ENCODE peak calls at places on chromosome 21, in four cellular contexts. One of them, this sample, is unnamed.

GRCh38 chr21:41289431-41289830 is 27.2 kb upstream of the FAM3B start:
- DNase-seq in sigmoid colon: no peak
- DNase-seq in nephron progenitor cell: peak
- DNase-seq in B cell: no peak
- DNase-seq in this sample: no peak

GRCh38 chr21:46065993-46066842 is 31.7 kb upstream of the COL6A2 start:
- DNase-seq in sigmoid colon: peak
- DNase-seq in B cell: no peak
- DNase-seq in nephron progenitor cell: no peak
- DNase-seq in this sample: no peak

GRCh38 chr21:28127390-28127789 is 865.3 kb downstream of the LTN1 start:
- DNase-seq in B cell: no peak
- DNase-seq in sigmoid colon: no peak
- DNase-seq in nephron progenitor cell: no peak
- DNase-seq in this sample: no peak

GRCh38 chr21:28337319-28337718 is 655.4 kb downstream of the LTN1 start:
- DNase-seq in B cell: no peak
- DNase-seq in nephron progenitor cell: no peak
- DNase-seq in sigmoid colon: no peak
- DNase-seq in this sample: no peak

GRCh38 chr21:30793581-30794314 is 19.3 kb downstream of the KRTAP8-1 start:
- DNase-seq in B cell: no peak
- DNase-seq in nephron progenitor cell: no peak
- DNase-seq in sigmoid colon: no peak
- DNase-seq in this sample: no peak

GRCh38 chr21:34912022-34912933 is 136.8 kb downstream of the RUNX1 start:
- DNase-seq in nephron progenitor cell: no peak
- DNase-seq in sigmoid colon: no peak
- DNase-seq in B cell: no peak
- DNase-seq in this sample: no peak

GRCh38 chr21:29382029-29382654 is 83.4 kb downstream of the BACH1 start:
- DNase-seq in sigmoid colon: no peak
- DNase-seq in nephron progenitor cell: no peak
- DNase-seq in B cell: no peak
- DNase-seq in this sample: no peak

GRCh38 chr21:41681336-41681801 is 85.5 kb downstream of the RIPK4 start:
- DNase-seq in nephron progenitor cell: no peak
- DNase-seq in B cell: no peak
- DNase-seq in sigmoid colon: no peak
- DNase-seq in this sample: no peak

GRCh38 chr21:27820342-27820741 is 853.5 kb upstream of the ADAMTS5 start:
- DNase-seq in B cell: no peak
- DNase-seq in sigmoid colon: no peak
- DNase-seq in nephron progenitor cell: no peak
- DNase-seq in this sample: no peak

GRCh38 chr21:31266241-31266640 is 77.8 kb downstream of the TIAM1 start:
- DNase-seq in nephron progenitor cell: no peak
- DNase-seq in B cell: no peak
- DNase-seq in sigmoid colon: no peak
- DNase-seq in this sample: no peak

GRCh38 chr21:16863541-16863940 is 649.3 kb upstream of the CXADR start:
- DNase-seq in nephron progenitor cell: no peak
- DNase-seq in sigmoid colon: no peak
- DNase-seq in B cell: no peak
- DNase-seq in this sample: no peak

GRCh38 chr21:39669976-39670671 is 57.4 kb downstream of the B3GALT5 start:
- DNase-seq in sigmoid colon: no peak
- DNase-seq in B cell: no peak
- DNase-seq in nephron progenitor cell: no peak
- DNase-seq in this sample: no peak

GRCh38 chr21:29477941-29478340 is 179.2 kb downstream of the BACH1 start:
- DNase-seq in B cell: no peak
- DNase-seq in sigmoid colon: no peak
- DNase-seq in nephron progenitor cell: no peak
- DNase-seq in this sample: no peak

GRCh38 chr21:27759091-27759659 is 792.3 kb upstream of the ADAMTS5 start:
- DNase-seq in nephron progenitor cell: peak
- DNase-seq in sigmoid colon: no peak
- DNase-seq in B cell: no peak
- DNase-seq in this sample: peak

GRCh38 chr21:46206163-46207005 is 22.1 kb upstream of the SPATC1L start:
- DNase-seq in nephron progenitor cell: no peak
- DNase-seq in B cell: no peak
- DNase-seq in sigmoid colon: peak
- DNase-seq in this sample: peak

GRCh38 chr21:46633561-46633960 is 1.9 kb upstream of the PRMT2 start:
- DNase-seq in sigmoid colon: no peak
- DNase-seq in B cell: no peak
- DNase-seq in nephron progenitor cell: no peak
- DNase-seq in this sample: no peak

GRCh38 chr21:38790961-38791360 is 14.8 kb upstream of the ETS2 start:
- DNase-seq in nephron progenitor cell: no peak
- DNase-seq in B cell: no peak
- DNase-seq in sigmoid colon: no peak
- DNase-seq in this sample: no peak

GRCh38 chr21:40386301-40386911 is 460.6 kb downstream of the DSCAM start:
- DNase-seq in nephron progenitor cell: peak
- DNase-seq in B cell: peak
- DNase-seq in sigmoid colon: no peak
- DNase-seq in this sample: peak

GRCh38 chr21:40923361-40923760 is 76.4 kb upstream of the DSCAM start:
- DNase-seq in sigmoid colon: no peak
- DNase-seq in B cell: no peak
- DNase-seq in nephron progenitor cell: no peak
- DNase-seq in this sample: no peak

GRCh38 chr21:24217141-24217540 is 1390.1 kb downstream of the MRPL39 start:
- DNase-seq in nephron progenitor cell: no peak
- DNase-seq in B cell: no peak
- DNase-seq in sigmoid colon: no peak
- DNase-seq in this sample: no peak

GRCh38 chr21:29499734-29500343 is 201.1 kb downstream of the BACH1 start:
- DNase-seq in sigmoid colon: no peak
- DNase-seq in B cell: no peak
- DNase-seq in nephron progenitor cell: peak
- DNase-seq in this sample: peak

GRCh38 chr21:29114765-29115164 is 15.7 kb upstream of the MAP3K7CL start:
- DNase-seq in B cell: no peak
- DNase-seq in nephron progenitor cell: no peak
- DNase-seq in sigmoid colon: no peak
- DNase-seq in this sample: no peak

GRCh38 chr21:45999581-46000181 is 18.1 kb downstream of the COL6A1 start:
- DNase-seq in B cell: no peak
- DNase-seq in nephron progenitor cell: no peak
- DNase-seq in sigmoid colon: no peak
- DNase-seq in this sample: no peak

GRCh38 chr21:42189860-42190491 is 29.0 kb upstream of the ABCG1 start:
- DNase-seq in sigmoid colon: no peak
- DNase-seq in B cell: no peak
- DNase-seq in nephron progenitor cell: no peak
- DNase-seq in this sample: no peak

GRCh38 chr21:31497939-31498338 is 153.9 kb upstream of the TIAM1 start:
- DNase-seq in nephron progenitor cell: no peak
- DNase-seq in sigmoid colon: no peak
- DNase-seq in B cell: no peak
- DNase-seq in this sample: no peak

GRCh38 chr21:41684381-41685245 is 82.2 kb downstream of the RIPK4 start:
- DNase-seq in B cell: no peak
- DNase-seq in nephron progenitor cell: no peak
- DNase-seq in sigmoid colon: no peak
- DNase-seq in this sample: no peak

GRCh38 chr21:27825035-27825434 is 858.1 kb upstream of the ADAMTS5 start:
- DNase-seq in nephron progenitor cell: no peak
- DNase-seq in sigmoid colon: no peak
- DNase-seq in B cell: no peak
- DNase-seq in this sample: no peak

DNA sequence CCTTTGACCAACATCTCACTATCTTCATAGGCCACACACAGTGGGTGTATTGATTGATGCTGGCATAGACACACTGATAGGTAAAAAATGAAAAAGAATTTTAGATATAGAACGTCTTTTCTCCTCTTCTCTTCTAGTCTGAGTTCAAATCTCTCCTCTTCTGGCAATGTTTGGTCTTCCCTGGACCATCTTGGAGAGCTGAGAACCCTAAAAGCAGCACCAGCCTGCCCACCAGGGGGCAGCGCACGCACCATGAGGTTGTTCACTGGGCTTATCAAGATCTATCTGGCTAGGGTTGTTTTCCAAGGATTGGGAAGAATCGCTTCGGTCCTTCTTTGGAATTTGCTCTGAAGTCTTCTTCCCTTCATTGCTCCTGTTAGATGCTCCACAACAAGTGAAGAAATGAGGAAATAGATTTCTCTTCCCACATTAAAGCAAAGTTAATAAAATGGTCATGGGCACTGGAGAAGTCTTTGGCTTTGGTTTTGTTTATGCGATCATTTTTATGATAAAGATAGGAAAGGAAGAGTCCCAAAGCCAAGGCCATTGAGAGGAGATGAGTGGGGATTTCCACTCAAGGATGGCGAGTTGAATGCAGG is 104.0 kb upstream of the OLIG2 start:
- DNase-seq in sigmoid colon: no peak
- DNase-seq in nephron progenitor cell: peak
- DNase-seq in B cell: peak
- DNase-seq in this sample: peak
- TF ChIP-seq CTCF in sigmoid colon: no peak
- TF ChIP-seq CTCF in nephron progenitor cell: peak
- TF ChIP-seq CTCF in B cell: peak
- TF ChIP-seq CTCF in this sample: peak

GRCh38 chr21:44371596-44371995 is 18.2 kb downstream of the TRPM2 start:
- DNase-seq in sigmoid colon: no peak
- DNase-seq in B cell: no peak
- DNase-seq in nephron progenitor cell: no peak
- DNase-seq in this sample: no peak

GRCh38 chr21:44366586-44367211 is 13.3 kb downstream of the TRPM2 start:
- DNase-seq in B cell: no peak
- DNase-seq in nephron progenitor cell: no peak
- DNase-seq in sigmoid colon: peak
- DNase-seq in this sample: no peak

GRCh38 chr21:44370027-44370735 is 16.8 kb downstream of the TRPM2 start:
- DNase-seq in nephron progenitor cell: peak
- DNase-seq in sigmoid colon: peak
- DNase-seq in B cell: no peak
- DNase-seq in this sample: peak

GRCh38 chr21:44370771-44371410 is 17.5 kb downstream of the TRPM2 start:
- DNase-seq in B cell: no peak
- DNase-seq in sigmoid colon: peak
- DNase-seq in nephron progenitor cell: no peak
- DNase-seq in this sample: no peak

GRCh38 chr21:44368711-44369446 is 15.5 kb downstream of the TRPM2 start:
- DNase-seq in sigmoid colon: peak
- DNase-seq in B cell: no peak
- DNase-seq in nephron progenitor cell: peak
- DNase-seq in this sample: peak
- TF ChIP-seq CTCF in sigmoid colon: no peak
- TF ChIP-seq CTCF in B cell: no peak
- TF ChIP-seq CTCF in nephron progenitor cell: no peak
- TF ChIP-seq CTCF in this sample: no peak

DNA sequence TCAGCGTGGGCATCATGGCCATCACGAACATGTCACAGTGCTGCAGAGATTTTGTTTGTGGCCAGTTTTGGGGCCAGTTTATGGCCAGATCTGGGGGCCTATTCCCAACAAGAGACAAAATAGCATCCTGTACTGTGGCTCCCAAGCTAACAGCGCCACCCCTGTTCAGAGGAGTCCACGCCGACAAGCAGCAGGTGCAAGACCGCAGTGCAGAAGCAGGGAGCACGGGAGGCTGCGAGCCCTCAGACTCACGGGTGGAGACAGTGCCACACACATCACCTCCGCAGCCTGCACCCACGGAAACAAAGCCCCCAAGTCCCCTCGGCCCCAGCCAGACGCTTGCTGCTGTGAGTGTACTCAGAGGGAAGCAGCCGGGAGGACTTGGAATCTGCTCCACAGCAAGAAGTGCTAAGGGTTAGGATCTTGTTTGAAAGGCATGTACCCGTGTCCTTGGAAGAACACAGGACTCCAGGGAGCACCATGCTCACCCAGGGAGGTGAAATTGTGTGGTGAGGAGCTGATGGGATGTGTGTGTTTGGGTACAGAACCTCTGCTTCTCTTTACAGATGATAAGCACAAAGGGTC is 7.1 kb downstream of the TCP10L start:
- DNase-seq in nephron progenitor cell: peak
- DNase-seq in B cell: no peak
- DNase-seq in sigmoid colon: no peak
- DNase-seq in this sample: no peak
- TF ChIP-seq CTCF in nephron progenitor cell: peak
- TF ChIP-seq CTCF in B cell: no peak
- TF ChIP-seq CTCF in sigmoid colon: no peak
- TF ChIP-seq CTCF in this sample: no peak

DNA sequence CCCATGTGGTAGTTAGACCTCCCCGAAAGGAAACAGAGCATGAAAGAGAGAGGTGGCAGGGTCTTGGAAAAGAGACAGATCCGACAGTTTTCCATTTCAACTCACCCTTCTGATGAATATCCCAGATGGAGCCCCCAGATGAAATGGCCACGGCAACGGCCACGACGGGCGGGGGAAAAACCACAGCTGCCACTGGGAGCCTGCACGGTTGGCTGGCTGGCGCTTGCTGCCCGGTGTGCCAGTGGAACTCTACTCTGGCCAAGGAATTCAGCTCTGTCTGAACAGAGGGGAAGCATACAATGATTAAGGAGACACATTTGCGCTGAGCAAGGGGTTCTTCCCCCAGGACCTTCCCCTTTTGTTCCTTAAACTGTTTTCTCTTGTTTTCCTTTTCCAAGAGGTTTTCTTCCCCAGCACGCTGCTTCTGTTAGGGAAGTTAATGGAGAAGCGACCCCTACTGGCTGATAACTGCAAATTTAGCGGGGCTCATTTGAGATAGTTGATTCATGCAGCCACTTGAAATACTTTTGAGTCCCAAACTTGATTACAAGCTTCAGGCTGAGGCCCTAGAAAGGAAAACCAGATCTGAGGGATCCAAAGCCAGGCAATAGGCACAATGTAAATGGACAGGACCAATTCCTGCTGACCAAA is 1122.5 kb downstream of the NCAM2 start:
- DNase-seq in B cell: no peak
- DNase-seq in nephron progenitor cell: peak
- DNase-seq in sigmoid colon: no peak
- DNase-seq in this sample: no peak
- TF ChIP-seq CTCF in B cell: no peak
- TF ChIP-seq CTCF in nephron progenitor cell: peak
- TF ChIP-seq CTCF in sigmoid colon: no peak
- TF ChIP-seq CTCF in this sample: peak

GRCh38 chr21:37563641-37564340 is 197.2 kb downstream of the DYRK1A start:
- DNase-seq in sigmoid colon: peak
- DNase-seq in B cell: peak
- DNase-seq in nephron progenitor cell: no peak
- DNase-seq in this sample: peak
- TF ChIP-seq CTCF in sigmoid colon: no peak
- TF ChIP-seq CTCF in B cell: peak
- TF ChIP-seq CTCF in nephron progenitor cell: no peak
- TF ChIP-seq CTCF in this sample: peak

GRCh38 chr21:36188081-36188681 is 31.6 kb downstream of the DOP1B start:
- DNase-seq in B cell: no peak
- DNase-seq in sigmoid colon: no peak
- DNase-seq in nephron progenitor cell: no peak
- DNase-seq in this sample: no peak
- TF ChIP-seq CTCF in B cell: no peak
- TF ChIP-seq CTCF in sigmoid colon: no peak
- TF ChIP-seq CTCF in nephron progenitor cell: no peak
- TF ChIP-seq CTCF in this sample: no peak

This sample was measured in glutamatergic neuron.